ENCODE peak calls at places on chromosomes 4 and X, in five cellular contexts. B is K562, Y is H1, R is HepG2, Q is GM12878. A is an unnamed sample.

GRCh38 chr4:66929748-66930147 is 615.6 kb downstream of the CENPC start:
- DNase-seq in R (no peak), Y (no peak), B (no peak), Q (no peak), A (no peak)

GRCh38 chrX:14915596-14915995 is 42.4 kb downstream of the MOSPD2 start:
- DNase-seq in R (no peak), B (no peak), Y (no peak), Q (no peak), A (no peak)

GRCh38 chr4:187744911-187745310 is 250.7 kb upstream of the ZFP42 start:
- DNase-seq in Y (no peak), Q (no peak), R (no peak), B (no peak), A (no peak)

GRCh38 chr4:146981651-146982050 is 36.0 kb upstream of the TTC29 start:
- DNase-seq in Y (no peak), R (no peak), Q (no peak), B (no peak), A (no peak)

GRCh38 chr4:8402181-8402597 is 38.3 kb downstream of the ACOX3 start:
- DNase-seq in B (no peak), Q (no peak), Y (no peak), R (no peak), A (no peak)

GRCh38 chr4:152054731-152055130 is 293.9 kb upstream of the GATB start:
- DNase-seq in Y (no peak), Q (no peak), B (no peak), R (no peak), A (no peak)

GRCh38 chrX:3346436-3347329 is at the start of gene MXRA5:
- DNase-seq in Q (no peak), B (no peak), Y (peak; percentile 59), R (no peak), A (no peak)

GRCh38 chr4:63232058-63232457 is 1177.2 kb downstream of the TECRL start:
- DNase-seq in R (no peak), B (no peak), Y (no peak), Q (no peak), A (no peak)

GRCh38 chr4:119721878-119722277 is 93.3 kb upstream of the PDE5A start:
- DNase-seq in R (no peak), B (no peak), Q (no peak), Y (no peak), A (no peak)

GRCh38 chr4:174210354-174210753 is 73.1 kb downstream of the FBXO8 start:
- DNase-seq in Q (no peak), B (no peak), R (no peak), Y (no peak), A (no peak)

GRCh38 chrX:38880460-38880859 is 79.2 kb downstream of the MID1IP1 start:
- DNase-seq in Q (no peak), Y (no peak), R (peak; percentile 2), B (no peak), A (peak; percentile 1)

GRCh38 chrX:40175416-40176255 is 77.9 kb upstream of the BCOR start:
- DNase-seq in Y (peak; percentile 56), B (peak; percentile 44), Q (no peak), R (peak; percentile 47), A (peak; percentile 60)

GRCh38 chr4:135073389-135073788 is 871.8 kb upstream of the PABPC4L start:
- DNase-seq in B (no peak), Y (no peak), Q (no peak), R (no peak), A (no peak)

GRCh38 chr4:163344147-163345050 is 707 bp downstream of the NPY5R start:
- DNase-seq in B (no peak), Q (no peak), Y (no peak), R (no peak), A (peak; percentile 4)

GRCh38 chr4:186781032-186781917 is 57.6 kb upstream of the FAT1 start:
- DNase-seq in R (peak; percentile 93), Q (no peak), Y (no peak), B (no peak), A (peak; percentile 45)

GRCh38 chr4:74473155-74473811 is 28.3 kb downstream of the AREG start:
- DNase-seq in Y (no peak), R (peak; percentile 62), Q (no peak), B (no peak), A (peak; percentile 36)
- H3K27ac ChIP-seq in Y (no peak overlapping the region), R (no peak overlapping the region), Q (no peak overlapping the region), B (no peak overlapping the region), A (peak overlapping the region; percentile 63)

GRCh38 chr4:2409381-2409783 is 9.1 kb downstream of the ZFYVE28 start:
- DNase-seq in R (no peak), Y (no peak), Q (no peak), B (no peak), A (no peak)

GRCh38 chr4:2413821-2414610 is 4.4 kb downstream of the ZFYVE28 start:
- DNase-seq in R (no peak), Y (peak; percentile 76), Q (no peak), B (peak; percentile 69), A (no peak)

GRCh38 chr4:2412885-2413716 is 5.3 kb downstream of the ZFYVE28 start:
- DNase-seq in B (peak; percentile 78), Y (peak; percentile 86), R (peak; percentile 70), Q (peak; percentile 91), A (peak; percentile 84)

GRCh38 chr4:2412534-2412884 is 5.9 kb downstream of the ZFYVE28 start:
- DNase-seq in Q (no peak), R (no peak), Y (no peak), B (no peak), A (no peak)

GRCh38 chr4:2411786-2412510 is 6.5 kb downstream of the ZFYVE28 start:
- DNase-seq in B (no peak), Q (peak; percentile 52), R (no peak), Y (no peak), A (no peak)
- TF ChIP-seq CHD2 in B (no peak), Q (no peak), R (no peak), Y (no peak), A (no peak)

GRCh38 chr4:87971866-87972265 is 3.6 kb upstream of the SPP1 start:
- DNase-seq in B (no peak), Y (no peak), Q (no peak), R (no peak), A (no peak)
- TF ChIP-seq HDAC2 in B (no peak), Y (no peak), Q (no peak), R (no peak), A (no peak)

GRCh38 chr4:112802780-112803179 is 165.8 kb downstream of the LARP7 start:
- DNase-seq in Y (no peak), Q (no peak), B (no peak), R (no peak), A (no peak)

GRCh38 chr4:112813790-112814189 is 176.8 kb downstream of the LARP7 start:
- DNase-seq in Q (peak; percentile 67), R (no peak), Y (no peak), B (no peak), A (no peak)

GRCh38 chr4:112807083-112807482 is 170.1 kb downstream of the LARP7 start:
- DNase-seq in B (no peak), Q (peak; percentile 28), Y (no peak), R (no peak), A (no peak)

GRCh38 chr4:112807999-112808398 is 171.1 kb downstream of the LARP7 start:
- DNase-seq in B (no peak), Q (no peak), R (no peak), Y (no peak), A (no peak)
- H3K27ac ChIP-seq in B (no peak overlapping the region), Q (no peak overlapping the region), R (no peak overlapping the region), Y (no peak overlapping the region), A (no peak overlapping the region)

GRCh38 chr4:7210818-7211217 is 18.5 kb downstream of the SORCS2 start:
- DNase-seq in R (no peak), B (no peak), Q (no peak), Y (no peak), A (peak; percentile 33)
- TF ChIP-seq CHD2 in R (no peak), B (no peak), Q (no peak), Y (no peak), A (no peak)